ENCODE peak calls at places on chromosomes 6 and 20, in ten cellular contexts. E is coronary artery; Z is endothelial cell; L is RWPE1; V is activated B cell treated with CpG ODN at 0.5 μM for 24 hours; P is AG04450; H is right atrium auricular region; J is GM20000; X is brain microvascular endothelial cell; I is CD8-positive, alpha-beta T cell. T is an unnamed sample.

GRCh38 chr20:3471397-3472021 is 691 bp downstream of the ATRN start:
- DNase-seq in P (no peak), V (no peak), X (no peak), J (peak), Z (no peak), I (no peak), H (peak), L (peak), E (no peak), T (no peak)

GRCh38 chr6:169848946-169849345 is 97.5 kb downstream of the ERMARD start:
- DNase-seq in P (no peak), Z (no peak), I (peak), X (no peak), V (peak), J (no peak), E (peak), H (no peak), L (no peak), T (no peak)

GRCh38 chr20:50654899-50655298 is 36.4 kb downstream of the RIPOR3 start:
- DNase-seq in X (no peak), J (no peak), Z (no peak), I (no peak), L (no peak), H (no peak), E (no peak), V (no peak), P (no peak), T (no peak)

GRCh38 chr20:42483694-42484303 is 705.9 kb downstream of the PTPRT start:
- DNase-seq in X (no peak), L (no peak), P (no peak), J (no peak), E (no peak), V (no peak), Z (no peak), I (no peak), H (no peak), T (no peak)

GRCh38 chr6:132763269-132763668 is 5.6 kb upstream of the VNN2 start:
- DNase-seq in J (peak), E (no peak), I (peak), Z (no peak), H (no peak), L (no peak), V (peak), P (no peak), X (no peak), T (peak)

GRCh38 chr6:157726892-157727628 is 96.0 kb upstream of the SNX9 start:
- DNase-seq in J (no peak), P (no peak), V (no peak), X (no peak), E (no peak), I (peak), L (no peak), H (peak), Z (no peak), T (no peak)

GRCh38 chr6:84052883-84053241 is 19.3 kb downstream of the MRAP2 start:
- DNase-seq in P (no peak), X (no peak), H (no peak), E (no peak), Z (no peak), I (no peak), L (no peak), J (no peak), V (no peak), T (no peak)

GRCh38 chr6:154864086-154864430 is 130.8 kb downstream of the SCAF8 start:
- DNase-seq in Z (no peak), P (no peak), J (no peak), I (no peak), L (no peak), E (no peak), X (no peak), V (no peak), H (no peak), T (no peak)

GRCh38 chr20:48599748-48600469 is 227.9 kb downstream of the PREX1 start:
- DNase-seq in E (no peak), P (no peak), L (no peak), J (no peak), Z (no peak), V (no peak), I (no peak), X (no peak), H (no peak), T (no peak)

GRCh38 chr20:58870293-58871014 is 17.9 kb downstream of the GNAS start:
- DNase-seq in X (peak), V (peak), L (peak), H (peak), J (peak), Z (peak), I (peak), E (no peak), P (no peak), T (peak)

GRCh38 chr20:40481337-40481736 is 207.7 kb downstream of the MAFB start:
- DNase-seq in P (no peak), I (no peak), H (no peak), J (no peak), V (no peak), X (no peak), E (no peak), L (no peak), Z (no peak), T (no peak)

GRCh38 chr6:148973809-148974208 is 227.0 kb downstream of the UST start:
- DNase-seq in V (no peak), J (no peak), I (no peak), Z (no peak), P (no peak), H (no peak), L (no peak), E (no peak), X (peak), T (no peak)

GRCh38 chr20:24470031-24470781 is 777 bp downstream of the SYNDIG1 start:
- DNase-seq in L (no peak), H (no peak), P (no peak), E (no peak), X (no peak), Z (peak), V (no peak), I (no peak), J (no peak), T (no peak)

GRCh38 chr6:167495506-167496391 is 170.9 kb downstream of the TTLL2 start:
- DNase-seq in L (no peak), I (no peak), X (no peak), Z (no peak), E (no peak), J (no peak), P (no peak), V (no peak), H (no peak), T (no peak)

GRCh38 chr6:84766796-84767590 is 2.6 kb upstream of the TBX18 start:
- DNase-seq in P (no peak), J (no peak), H (no peak), E (peak), I (no peak), Z (no peak), V (no peak), X (no peak), L (no peak), T (no peak)

GRCh38 chr6:39380837-39381534 is 58.5 kb upstream of the KCNK16 start:
- DNase-seq in P (no peak), X (no peak), V (no peak), J (no peak), E (no peak), Z (no peak), L (no peak), I (no peak), H (no peak), T (no peak)

GRCh38 chr6:107115695-107116327 is 496 bp upstream of the BEND3 start:
- DNase-seq in J (peak), H (no peak), I (peak), E (no peak), V (peak), L (peak), P (no peak), X (peak), Z (peak), T (no peak)

GRCh38 chr6:110720066-110720465 is 95.2 kb downstream of the CDK19 start:
- DNase-seq in Z (no peak), P (no peak), J (no peak), E (no peak), H (no peak), V (no peak), I (no peak), L (no peak), X (no peak), T (no peak)

GRCh38 chr20:3796477-3797225 is 541 bp downstream of the CDC25B start:
- DNase-seq in L (no peak), I (no peak), X (no peak), P (no peak), Z (no peak), V (no peak), E (no peak), J (no peak), H (no peak), T (no peak)

GRCh38 chr6:75532521-75532920 is 38.9 kb upstream of the FILIP1 start:
- DNase-seq in H (no peak), I (no peak), Z (no peak), L (no peak), V (no peak), J (no peak), X (no peak), P (no peak), E (no peak), T (no peak)

GRCh38 chr6:161694995-161695394 is 421.1 kb upstream of the AGPAT4 start:
- DNase-seq in Z (no peak), H (no peak), E (no peak), P (no peak), I (no peak), V (no peak), X (peak), L (peak), J (peak), T (no peak)

GRCh38 chr6:46437671-46438221 is 53.5 kb downstream of the RCAN2 start:
- DNase-seq in I (no peak), P (no peak), J (no peak), E (no peak), Z (no peak), H (no peak), V (no peak), L (no peak), X (no peak), T (no peak)

GRCh38 chr6:84350397-84350796 is 123.0 kb upstream of the CEP162 start:
- DNase-seq in H (no peak), P (no peak), L (no peak), I (no peak), X (no peak), V (no peak), J (no peak), Z (no peak), E (no peak), T (no peak)

GRCh38 chr6:158324136-158324535 is 11.9 kb downstream of the TULP4 start:
- DNase-seq in I (no peak), E (no peak), P (no peak), H (no peak), V (no peak), J (no peak), X (peak), L (no peak), Z (no peak), T (no peak)

GRCh38 chr6:144999127-144999526 is 714.0 kb downstream of the UTRN start:
- DNase-seq in H (no peak), Z (no peak), I (no peak), V (no peak), P (no peak), E (no peak), X (no peak), L (no peak), J (no peak), T (no peak)

GRCh38 chr6:79949235-79949634 is 1.9 kb upstream of the ELOVL4 start:
- DNase-seq in X (peak), L (peak), H (no peak), Z (peak), I (peak), E (no peak), V (no peak), P (peak), J (peak), T (peak)

GRCh38 chr20:34848597-34848996 is 23.1 kb upstream of the NCOA6 start:
- DNase-seq in J (no peak), X (no peak), H (no peak), Z (no peak), P (no peak), E (no peak), I (no peak), L (no peak), V (no peak), T (no peak)

GRCh38 chr6:85679445-85680123 is 36.9 kb upstream of the SYNCRIP start:
- DNase-seq in P (no peak), V (no peak), L (no peak), E (no peak), I (no peak), H (no peak), X (no peak), Z (no peak), J (no peak), T (no peak)

GRCh38 chr6:1082040-1082935 is 229.6 kb upstream of the FOXQ1 start:
- DNase-seq in X (peak), E (peak), J (no peak), I (no peak), V (no peak), P (peak), H (no peak), Z (no peak), L (no peak), T (no peak)

GRCh38 chr20:59776059-59776603 is 157.3 kb downstream of the SYCP2 start:
- DNase-seq in P (no peak), V (no peak), I (no peak), J (no peak), L (no peak), X (no peak), Z (no peak), E (peak), H (peak), T (no peak)

GRCh38 chr6:95501032-95501904 is 76.1 kb upstream of the MANEA start:
- DNase-seq in V (no peak), I (no peak), P (no peak), L (no peak), X (no peak), E (no peak), Z (no peak), J (no peak), H (no peak), T (no peak)

GRCh38 chr6:22448311-22448711 is 121.1 kb upstream of the HDGFL1 start:
- DNase-seq in J (no peak), E (no peak), V (no peak), H (no peak), P (peak), Z (peak), X (peak), L (no peak), I (no peak), T (no peak)

GRCh38 chr6:44223471-44224153 is at the start of gene SLC29A1:
- DNase-seq in P (no peak), H (no peak), J (peak), L (peak), X (no peak), I (peak), V (peak), E (peak), Z (peak), T (peak)

GRCh38 chr20:17227669-17228623 is 1.1 kb downstream of the PCSK2 start:
- DNase-seq in Z (peak), J (no peak), V (no peak), I (no peak), X (no peak), L (no peak), H (no peak), E (no peak), P (no peak), T (no peak)

GRCh38 chr6:166202321-166202733 is 34.7 kb upstream of the TBXT start:
- DNase-seq in J (peak), X (no peak), Z (no peak), L (no peak), H (no peak), E (no peak), I (no peak), P (no peak), V (peak), T (no peak)

DNA sequence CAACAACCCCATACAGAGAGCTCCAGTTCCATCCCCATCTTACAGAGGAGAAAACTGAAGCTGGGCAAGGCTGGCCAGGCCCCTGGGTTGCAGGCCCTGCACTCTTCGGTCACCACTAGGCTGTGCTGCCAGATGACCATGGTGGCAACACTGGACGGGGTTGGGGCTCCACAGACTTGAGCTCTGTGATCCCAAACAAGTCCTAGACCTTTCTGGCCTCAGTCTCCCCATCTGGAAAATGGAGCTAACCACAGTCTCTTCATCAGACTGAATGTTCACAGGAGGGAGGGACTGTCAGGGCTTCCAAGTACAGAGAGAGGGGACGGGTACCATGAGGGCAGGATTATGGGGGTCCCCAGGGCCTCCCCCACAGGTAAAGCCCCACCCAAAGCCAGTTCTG is 41.3 kb upstream of the NOL4L start:
- DNase-seq in V (no peak), J (no peak), E (no peak), I (no peak), H (no peak), L (no peak), Z (no peak), P (no peak), X (no peak), T (no peak)
- TF ChIP-seq CTCF in V (no peak), J (no peak), E (no peak), I (no peak), H (no peak), L (no peak), Z (no peak), P (no peak), X (no peak), T (no peak)

GRCh38 chr6:51472745-51473483 is 614.5 kb downstream of the PKHD1 start:
- DNase-seq in X (no peak), P (no peak), I (no peak), Z (no peak), L (peak), J (no peak), H (no peak), E (no peak), V (no peak), T (no peak)

GRCh38 chr6:51466427-51466826 is 621.0 kb downstream of the PKHD1 start:
- DNase-seq in X (no peak), J (no peak), V (no peak), I (no peak), L (no peak), H (no peak), P (no peak), Z (no peak), E (no peak), T (no peak)

GRCh38 chr6:51467231-51467952 is 620.0 kb downstream of the PKHD1 start:
- DNase-seq in X (no peak), I (no peak), H (no peak), Z (no peak), P (no peak), V (no peak), E (no peak), J (no peak), L (no peak), T (no peak)

GRCh38 chr6:51464956-51465355 is 622.5 kb downstream of the PKHD1 start:
- DNase-seq in P (no peak), I (no peak), Z (no peak), E (no peak), X (no peak), V (no peak), J (no peak), L (no peak), H (no peak), T (no peak)

DNA sequence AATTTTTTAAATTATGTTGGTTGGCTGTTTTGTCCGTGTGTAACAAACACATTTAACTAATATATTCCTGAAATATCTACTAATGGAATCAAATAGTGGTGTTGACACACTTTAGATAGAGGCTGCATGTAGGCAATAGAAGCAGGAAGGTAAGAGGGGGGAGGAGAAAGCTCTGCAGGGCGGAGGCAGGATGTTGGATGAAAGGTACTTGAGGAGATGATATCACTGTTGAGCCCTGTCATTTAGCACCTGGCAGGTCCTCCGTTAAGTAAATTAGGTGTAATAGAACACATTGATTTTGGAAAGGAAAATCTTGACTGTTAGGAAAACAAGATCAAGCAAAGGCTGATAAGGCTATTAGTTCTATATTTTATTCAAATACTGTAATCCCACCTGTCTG is 618.7 kb downstream of the PKHD1 start:
- DNase-seq in H (no peak), L (no peak), J (no peak), X (no peak), E (no peak), I (no peak), Z (no peak), V (no peak), P (no peak), T (no peak)
- TF ChIP-seq CTCF in H (no peak), L (no peak), J (no peak), X (no peak), E (no peak), I (no peak), Z (no peak), V (no peak), P (no peak), T (no peak)

GRCh38 chr20:21027569-21027968 is 78.6 kb downstream of the LINC00237 start:
- DNase-seq in I (no peak), E (no peak), P (no peak), V (no peak), Z (peak), L (no peak), H (no peak), J (no peak), X (no peak), T (no peak)
- TF ChIP-seq CTCF in I (no peak), E (no peak), P (peak), V (no peak), Z (peak), L (no peak), H (no peak), J (no peak), X (peak), T (no peak)

DNA sequence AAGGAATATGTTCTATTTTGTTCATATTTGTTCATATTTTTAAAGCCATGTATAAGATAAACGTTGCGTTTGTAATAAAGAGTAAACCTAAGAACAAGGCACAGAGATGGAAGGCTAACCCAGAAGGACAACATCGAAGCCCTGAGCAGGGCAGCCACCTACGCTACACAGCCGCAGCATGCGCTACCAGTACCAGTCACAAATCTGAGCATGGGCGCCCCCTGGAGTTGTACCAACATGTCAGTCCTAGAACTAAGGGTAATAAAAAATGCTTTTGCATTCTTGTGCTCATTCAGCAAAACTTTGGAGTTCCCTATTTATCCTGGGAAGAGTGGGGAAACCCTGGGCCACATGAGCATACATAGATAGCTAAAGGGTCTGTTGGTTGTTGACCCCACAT is 70.6 kb downstream of the PLEKHG1 start:
- DNase-seq in X (no peak), V (no peak), Z (no peak), E (no peak), I (no peak), L (no peak), H (no peak), P (no peak), J (no peak), T (no peak)
- TF ChIP-seq CTCF in X (no peak), V (no peak), Z (peak), E (no peak), I (no peak), L (no peak), H (no peak), P (no peak), J (no peak), T (no peak)

GRCh38 chr6:152270301-152270925 is 366.7 kb downstream of the SYNE1 start:
- DNase-seq in I (no peak), X (peak), V (no peak), E (no peak), H (no peak), L (no peak), Z (no peak), J (no peak), P (no peak), T (no peak)
- TF ChIP-seq CTCF in I (no peak), X (no peak), V (no peak), E (no peak), H (no peak), L (no peak), Z (no peak), J (no peak), P (no peak), T (no peak)

T was measured in CD4-positive, alpha-beta T cell.